ENCODE peak calls at places on chromosomes 1 and 21, in ten cellular contexts. G is heart right ventricle; X is fibroblast of lung; I is vagina; L is SK-N-SH; P is stomach; R is uterus; W is keratinocyte; B is CD8-positive, alpha-beta T cell; C is thoracic aorta. F is an unnamed sample.

GRCh38 chr1:4055677-4055967 is 155.6 kb upstream of the C1orf174 start:
- DNase-seq in C (no peak), X (no peak), B (no peak), I (no peak), R (no peak), G (no peak), L (no peak), W (no peak), P (no peak), F (no peak)

GRCh38 chr1:90879281-90879680 is 142.6 kb downstream of the ZNF644 start:
- DNase-seq in G (no peak), W (no peak), B (no peak), C (no peak), P (no peak), X (peak; percentile 4), I (no peak), L (no peak), R (no peak), F (no peak)

GRCh38 chr1:155932487-155932886 is 1.7 kb downstream of the KHDC4 start:
- DNase-seq in B (no peak), L (no peak), P (no peak), G (no peak), C (no peak), X (no peak), W (no peak), I (no peak), R (no peak), F (no peak)

GRCh38 chr21:46159841-46160562 is 4.6 kb upstream of the FTCD start:
- DNase-seq in X (no peak), C (no peak), L (no peak), R (peak; percentile 13), B (no peak), I (peak; percentile 71), P (peak; percentile 14), G (no peak), W (no peak), F (no peak)

GRCh38 chr1:102627145-102627544 is 481.2 kb downstream of the COL11A1 start:
- DNase-seq in L (no peak), W (no peak), X (no peak), G (no peak), B (no peak), I (no peak), R (no peak), C (no peak), P (no peak), F (no peak)

GRCh38 chr1:20634594-20635084 is 1.4 kb downstream of the PINK1 start:
- DNase-seq in L (peak; percentile 55), R (no peak), X (peak; percentile 58), W (no peak), B (no peak), G (peak; percentile 41), P (peak; percentile 68), I (no peak), C (no peak), F (no peak)

GRCh38 chr1:7320661-7321060 is 450.4 kb upstream of the VAMP3 start:
- DNase-seq in X (no peak), G (no peak), C (no peak), L (no peak), I (no peak), P (no peak), W (no peak), B (no peak), R (no peak), F (no peak)

GRCh38 chr1:44283524-44284173 is 70.4 kb downstream of the DMAP1 start:
- DNase-seq in B (no peak), I (no peak), W (no peak), X (no peak), C (no peak), L (no peak), R (no peak), P (no peak), G (no peak), F (no peak)

GRCh38 chr1:172588296-172589291 is 55.6 kb downstream of the SUCO start:
- DNase-seq in X (peak; percentile 95), P (no peak), B (no peak), I (no peak), C (no peak), R (no peak), G (no peak), W (no peak), L (no peak), F (no peak)

GRCh38 chr1:203289281-203289981 is 15.9 kb upstream of the BTG2 start:
- DNase-seq in B (peak; percentile 83), G (peak; percentile 38), I (no peak), R (peak; percentile 59), W (no peak), P (peak; percentile 56), X (no peak), C (no peak), L (no peak), F (no peak)

GRCh38 chr1:227379555-227379892 is 61.2 kb upstream of the CDC42BPA start:
- DNase-seq in R (no peak), X (no peak), C (no peak), W (no peak), B (no peak), I (no peak), P (no peak), G (no peak), L (no peak), F (no peak)

DNA sequence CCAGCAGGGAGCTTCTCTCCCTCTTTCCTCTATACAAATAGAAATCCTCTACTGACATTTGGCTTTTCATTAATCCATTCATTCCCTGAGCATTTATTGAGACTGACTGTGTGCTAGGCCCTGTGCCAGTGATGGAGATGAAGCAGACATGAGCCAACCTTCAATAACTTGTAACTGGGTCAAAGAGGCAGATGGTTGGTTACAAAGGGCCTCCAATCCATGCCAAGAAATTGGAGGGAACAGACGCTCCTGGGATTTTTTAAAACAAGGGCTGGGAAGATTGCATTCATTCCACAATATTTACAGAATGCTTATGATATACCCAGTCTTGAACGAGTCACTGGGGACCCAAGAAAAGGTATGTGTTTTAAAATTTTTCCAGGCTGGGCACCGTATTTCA is 6.2 kb downstream of the HPCAL4 start:
- DNase-seq in L (no peak), I (no peak), G (no peak), P (no peak), X (no peak), R (no peak), B (no peak), C (no peak), W (no peak), F (no peak)
- H3K27ac ChIP-seq in L (no peak overlapping the region), I (no peak overlapping the region), G (no peak overlapping the region), P (no peak overlapping the region), X (no peak overlapping the region), R (no peak overlapping the region), B (no peak overlapping the region), C (no peak overlapping the region), W (no peak overlapping the region), F (no peak overlapping the region)

DNA sequence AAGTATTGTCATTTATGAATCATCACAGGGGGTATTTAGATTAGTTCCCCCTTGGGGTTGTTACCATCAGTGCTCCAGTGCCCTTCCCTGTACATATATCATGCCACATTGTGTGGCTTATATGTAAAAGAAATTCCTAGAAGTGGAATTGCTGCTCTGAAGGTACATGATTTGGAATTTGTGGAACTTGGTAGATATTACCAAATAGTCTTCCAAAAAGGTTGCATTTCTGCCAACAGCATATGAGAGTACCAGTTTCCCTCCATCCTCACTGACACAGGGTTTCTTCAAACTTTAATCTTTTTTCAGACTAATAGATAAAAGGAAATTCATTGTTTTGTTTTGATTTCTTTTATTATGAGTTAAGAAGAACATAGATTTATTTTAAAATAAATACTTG is 41.3 kb downstream of the AKNAD1 start:
- DNase-seq in L (no peak), G (no peak), P (no peak), R (no peak), I (no peak), W (no peak), X (no peak), C (no peak), B (no peak), F (no peak)
- H3K27ac ChIP-seq in L (peak overlapping the region; percentile 96), G (peak overlapping the region; percentile 84), P (peak overlapping the region; percentile 87), R (peak overlapping the region; percentile 92), I (peak overlapping the region; percentile 78), W (peak overlapping the region; percentile 96), X (peak overlapping the region; percentile 100), C (peak overlapping the region; percentile 77), B (no peak overlapping the region), F (peak overlapping the region; percentile 79)

GRCh38 chr1:205001101-205001620 is 41.9 kb upstream of the CNTN2 start:
- DNase-seq in L (no peak), G (no peak), B (no peak), X (no peak), W (no peak), C (no peak), P (no peak), I (no peak), R (no peak), F (no peak)
- H3K27ac ChIP-seq in L (no peak overlapping the region), G (no peak overlapping the region), B (no peak overlapping the region), X (no peak overlapping the region), W (no peak overlapping the region), C (no peak overlapping the region), P (no peak overlapping the region), I (no peak overlapping the region), R (no peak overlapping the region), F (no peak overlapping the region)

GRCh38 chr1:228990906-228991569 is 255.8 kb downstream of the RHOU start:
- DNase-seq in B (no peak), R (no peak), L (no peak), P (no peak), X (no peak), W (no peak), I (peak; percentile 83), C (no peak), G (no peak), F (no peak)

GRCh38 chr1:228989676-228989991 is 254.4 kb downstream of the RHOU start:
- DNase-seq in I (no peak), C (no peak), R (no peak), P (no peak), L (no peak), B (no peak), X (no peak), G (no peak), W (no peak), F (no peak)

GRCh38 chr1:228988655-228989054 is 253.4 kb downstream of the RHOU start:
- DNase-seq in W (no peak), X (peak; percentile 20), G (no peak), C (no peak), P (no peak), I (peak; percentile 83), B (no peak), R (no peak), L (no peak), F (no peak)

GRCh38 chr1:228989176-228989575 is 253.9 kb downstream of the RHOU start:
- DNase-seq in B (no peak), G (no peak), C (no peak), L (no peak), P (no peak), R (no peak), I (peak; percentile 80), W (no peak), X (no peak), F (no peak)

DNA sequence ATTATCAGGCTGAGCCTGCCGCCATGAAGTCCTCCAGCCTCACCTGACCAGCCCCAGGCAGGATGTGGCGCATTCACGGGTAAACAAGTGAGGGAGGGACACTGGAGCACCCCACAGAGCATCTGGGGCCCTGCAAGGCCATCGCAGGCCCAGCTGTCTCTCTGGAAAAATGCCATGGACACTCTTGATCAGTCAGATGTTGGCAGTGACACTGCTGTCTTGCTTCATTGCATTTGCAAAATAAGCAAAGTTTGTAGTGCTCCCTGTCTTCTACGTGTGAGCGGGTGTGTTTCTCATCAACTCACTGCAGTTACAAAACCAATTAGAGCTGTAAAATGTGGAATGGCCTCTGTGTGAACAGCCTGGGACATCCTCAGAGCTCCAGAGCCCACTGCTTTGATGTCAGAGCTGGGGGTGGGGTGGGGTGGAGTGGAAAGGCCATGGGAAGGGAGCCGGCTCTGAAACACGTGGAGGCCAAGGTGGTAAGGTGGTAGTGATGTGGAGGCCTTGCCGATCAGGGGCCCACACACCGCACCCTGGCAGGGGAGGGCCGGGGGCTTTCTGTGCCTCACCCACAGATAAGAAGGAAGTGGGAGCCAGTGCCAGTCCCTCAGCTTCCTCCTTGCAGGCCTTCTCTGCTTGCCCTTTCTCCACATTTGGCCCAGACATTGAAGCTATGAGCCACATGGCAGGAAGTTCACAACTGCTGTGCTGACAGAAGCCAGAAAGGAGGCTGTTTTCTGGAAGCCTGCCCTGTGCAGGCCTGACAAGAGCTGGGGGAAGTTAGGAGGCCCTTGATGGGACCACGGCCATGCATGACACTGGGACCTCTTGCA is 254.9 kb downstream of the RHOU start:
- DNase-seq in R (peak; percentile 74), P (peak; percentile 38), W (no peak), L (peak; percentile 46), G (peak; percentile 70), B (no peak), C (peak; percentile 21), I (peak; percentile 88), X (no peak), F (no peak)
- H3K27ac ChIP-seq in R (peak overlapping the region; percentile 69), P (peak overlapping the region; percentile 80), W (no peak overlapping the region), L (peak overlapping the region; percentile 75), G (peak overlapping the region; percentile 68), B (no peak overlapping the region), C (no peak overlapping the region), I (peak overlapping the region; percentile 51), X (no peak overlapping the region), F (peak overlapping the region; percentile 82)

F was measured in substantia nigra.